ENCODE peak calls at places on chromosomes 12 and 14, in eight cellular contexts. I, F, P, D, Q, O, G and A are unnamed samples.

GRCh38 chr14:102781063-102781462 is 3.8 kb downstream of the TRAF3 start:
- DNase-seq in I (no peak), F (no peak), P (no peak), D (no peak), Q (no peak), O (no peak), G (no peak), A (no peak)

GRCh38 chr12:47808049-47808448 is 11.7 kb downstream of the HDAC7 start:
- DNase-seq in I (peak; percentile 53), F (peak; percentile 69), P (peak; percentile 41), D (peak; percentile 84), Q (peak; percentile 52), O (peak; percentile 68), G (peak; percentile 43), A (peak; percentile 47)

GRCh38 chr12:82756303-82756702 is 69.6 kb downstream of the TMTC2 start:
- DNase-seq in I (no peak), F (no peak), P (no peak), D (no peak), Q (no peak), O (no peak), G (no peak), A (no peak)

GRCh38 chr12:57899010-57899662 is 42.2 kb upstream of the ATP23 start:
- DNase-seq in I (peak; percentile 1), F (peak; percentile 69), P (peak; percentile 27), D (peak; percentile 51), Q (peak; percentile 84), O (peak; percentile 64), G (peak; percentile 79), A (no peak)

GRCh38 chr12:11987906-11988305 is 82.8 kb upstream of the BCL2L14 start:
- DNase-seq in I (no peak), F (peak; percentile 65), P (no peak), D (no peak), Q (no peak), O (no peak), G (no peak), A (no peak)

GRCh38 chr12:84599539-84599938 is 313.1 kb downstream of the SLC6A15 start:
- DNase-seq in I (no peak), F (peak; percentile 48), P (no peak), D (no peak), Q (no peak), O (no peak), G (no peak), A (no peak)

GRCh38 chr14:38391334-38391733 is 135.4 kb upstream of the CLEC14A start:
- DNase-seq in I (no peak), F (peak; percentile 45), P (no peak), D (no peak), Q (no peak), O (no peak), G (no peak), A (no peak)

GRCh38 chr12:7951671-7952070 is 15.7 kb upstream of the SLC2A3 start:
- DNase-seq in I (no peak), F (peak; percentile 51), P (no peak), D (no peak), Q (no peak), O (no peak), G (no peak), A (no peak)

GRCh38 chr12:131865196-131865875 is 29.1 kb upstream of the ULK1 start:
- DNase-seq in I (no peak), F (peak; percentile 70), P (no peak), D (no peak), Q (no peak), O (no peak), G (no peak), A (no peak)

GRCh38 chr14:24838945-24839616 is 205.1 kb upstream of the GZMB start:
- DNase-seq in I (no peak), F (no peak), P (peak; percentile 68), D (no peak), Q (no peak), O (no peak), G (no peak), A (no peak)

GRCh38 chr14:96564389-96564788 is 62.2 kb downstream of the PAPOLA start:
- DNase-seq in I (no peak), F (no peak), P (no peak), D (peak; percentile 72), Q (no peak), O (no peak), G (no peak), A (no peak)

GRCh38 chr14:101087614-101088394 is 184.3 kb upstream of the RTL1 start:
- DNase-seq in I (no peak), F (peak; percentile 48), P (peak; percentile 10), D (no peak), Q (peak; percentile 25), O (no peak), G (no peak), A (no peak)

GRCh38 chr12:109290061-109290460 is 19.0 kb downstream of the FOXN4 start:
- DNase-seq in I (no peak), F (no peak), P (no peak), D (no peak), Q (no peak), O (no peak), G (no peak), A (no peak)

GRCh38 chr12:58365087-58365390 is 423.7 kb downstream of the ATP23 start:
- DNase-seq in I (no peak), F (no peak), P (no peak), D (no peak), Q (no peak), O (no peak), G (no peak), A (no peak)

GRCh38 chr12:65184176-65184857 is 14.9 kb downstream of the LEMD3 start:
- DNase-seq in I (no peak), F (no peak), P (no peak), D (no peak), Q (no peak), O (no peak), G (no peak), A (no peak)

GRCh38 chr12:106863185-106863584 is 88.7 kb downstream of the RIC8B start:
- DNase-seq in I (no peak), F (no peak), P (no peak), D (no peak), Q (no peak), O (no peak), G (no peak), A (no peak)

GRCh38 chr14:23478109-23478698 is 8.7 kb downstream of the NGDN start:
- DNase-seq in I (peak; percentile 40), F (peak; percentile 63), P (peak; percentile 62), D (peak; percentile 94), Q (peak; percentile 25), O (peak; percentile 27), G (peak; percentile 16), A (no peak)

GRCh38 chr12:49344486-49345047 is 2.1 kb upstream of the DNAJC22 start:
- DNase-seq in I (no peak), F (no peak), P (no peak), D (no peak), Q (no peak), O (no peak), G (no peak), A (no peak)

GRCh38 chr12:123264642-123265041 is 7.0 kb downstream of the CDK2AP1 start:
- DNase-seq in I (no peak), F (no peak), P (no peak), D (peak; percentile 65), Q (no peak), O (no peak), G (no peak), A (no peak)

GRCh38 chr12:31406345-31406744 is 80.4 kb upstream of the SINHCAF start:
- DNase-seq in I (no peak), F (no peak), P (no peak), D (peak; percentile 91), Q (no peak), O (no peak), G (peak; percentile 65), A (no peak)
- H3K27ac ChIP-seq in I (no peak overlapping the region), F (no peak overlapping the region), P (no peak overlapping the region), D (peak overlapping the region; percentile 77), Q (no peak overlapping the region), O (no peak overlapping the region), G (peak overlapping the region; percentile 85), A (no peak overlapping the region)

GRCh38 chr12:111557271-111558106 is 41.6 kb downstream of the ATXN2 start:
- DNase-seq in I (no peak), F (peak; percentile 73), P (no peak), D (no peak), Q (no peak), O (no peak), G (no peak), A (no peak)
- H3K27ac ChIP-seq in I (no peak overlapping the region), F (peak overlapping the region; percentile 45), P (no peak overlapping the region), D (no peak overlapping the region), Q (no peak overlapping the region), O (no peak overlapping the region), G (no peak overlapping the region), A (no peak overlapping the region)

DNA sequence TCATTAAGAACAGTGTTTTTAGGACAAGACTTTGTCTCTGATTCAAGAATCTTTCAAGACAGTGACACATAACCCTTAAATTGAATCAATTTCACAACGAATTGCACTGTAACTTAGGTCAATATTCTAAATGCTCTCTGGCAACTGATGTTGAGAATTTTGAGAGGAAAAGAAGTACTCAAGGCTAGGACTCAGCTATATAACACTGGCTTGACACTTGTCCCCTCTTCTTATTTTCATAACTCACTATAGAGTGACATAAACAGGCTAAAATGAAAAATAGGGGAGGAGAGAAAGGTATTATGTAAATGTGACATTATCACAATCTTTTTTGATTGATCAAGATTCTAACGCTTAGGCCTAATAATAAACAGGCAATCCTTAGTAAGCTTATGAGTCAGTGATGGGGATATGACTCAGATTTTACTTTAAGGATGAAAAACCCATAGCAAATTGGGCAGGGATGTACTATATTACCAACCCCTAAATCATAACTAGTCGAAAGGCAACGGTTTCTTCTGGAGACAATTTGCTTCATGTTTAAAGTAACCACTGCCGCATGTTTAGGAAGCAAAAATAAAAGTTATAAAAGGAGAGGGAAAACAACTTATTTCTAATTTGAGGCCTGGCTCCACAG is 10.9 kb downstream of the BTG1 start:
- DNase-seq in I (no peak), F (peak; percentile 82), P (no peak), D (no peak), Q (no peak), O (no peak), G (no peak), A (no peak)
- H3K27ac ChIP-seq in I (no peak overlapping the region), F (no peak overlapping the region), P (peak overlapping the region; percentile 68), D (no peak overlapping the region), Q (no peak overlapping the region), O (peak overlapping the region; percentile 92), G (peak overlapping the region; percentile 85), A (peak overlapping the region; percentile 65)

GRCh38 chr14:69559581-69560011 is 15.1 kb downstream of the CCDC177 start:
- DNase-seq in I (no peak), F (no peak), P (no peak), D (peak; percentile 81), Q (no peak), O (no peak), G (no peak), A (peak; percentile 60)

GRCh38 chr14:69558774-69559173 is 15.9 kb downstream of the CCDC177 start:
- DNase-seq in I (no peak), F (no peak), P (no peak), D (no peak), Q (no peak), O (no peak), G (no peak), A (no peak)

GRCh38 chr14:69561893-69562292 is 12.8 kb downstream of the CCDC177 start:
- DNase-seq in I (no peak), F (no peak), P (no peak), D (no peak), Q (no peak), O (no peak), G (no peak), A (no peak)

DNA sequence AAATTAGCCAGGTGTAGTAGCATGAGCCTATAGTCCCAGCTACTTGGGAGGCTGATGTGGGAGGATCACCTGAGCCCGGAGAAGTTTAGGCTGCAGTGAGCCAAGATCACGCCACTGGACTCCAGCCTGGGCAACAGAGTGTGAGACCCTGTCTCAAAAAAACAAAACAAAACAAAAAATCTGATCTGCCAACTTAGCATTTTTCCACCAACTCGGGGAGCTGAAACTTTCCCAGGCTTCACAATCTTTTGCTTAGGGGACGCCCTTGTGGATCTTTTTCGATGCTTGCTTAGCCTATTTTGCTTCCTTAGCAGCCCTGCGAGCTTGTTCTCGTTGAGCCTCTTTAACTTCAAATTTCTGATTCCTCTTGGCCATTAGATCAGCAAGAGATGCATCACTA is 13.8 kb downstream of the CCDC177 start:
- DNase-seq in I (no peak), F (no peak), P (no peak), D (no peak), Q (no peak), O (no peak), G (no peak), A (no peak)
- H3K27ac ChIP-seq in I (no peak overlapping the region), F (no peak overlapping the region), P (no peak overlapping the region), D (no peak overlapping the region), Q (no peak overlapping the region), O (no peak overlapping the region), G (no peak overlapping the region), A (no peak overlapping the region)